ENCODE peak calls at places on chromosomes 3 and 15, in seven cellular contexts. One of them, this sample, is unnamed. For H3K9me3, the result is how much of the 10 kb centered on the place peaks cover.

GRCh38 chr15:42138968-42139386 is 17.5 kb downstream of the PLA2G4F start:
- DNase-seq in cardiac muscle cell: no peak
- DNase-seq in astrocyte: no peak
- DNase-seq in body of pancreas: no peak
- DNase-seq in trophoblast cell: no peak
- DNase-seq in psoas muscle: no peak
- DNase-seq in CD4-positive, CD25-positive, alpha-beta regulatory T cell: no peak
- DNase-seq in this sample: peak

GRCh38 chr15:77419050-77419835 is 661 bp downstream of the PEAK1 start:
- DNase-seq in psoas muscle: peak
- DNase-seq in CD4-positive, CD25-positive, alpha-beta regulatory T cell: no peak
- DNase-seq in astrocyte: peak
- DNase-seq in cardiac muscle cell: peak
- DNase-seq in body of pancreas: peak
- DNase-seq in trophoblast cell: peak
- DNase-seq in this sample: peak

GRCh38 chr3:100073555-100074307 is 40.6 kb downstream of the FILIP1L start:
- DNase-seq in CD4-positive, CD25-positive, alpha-beta regulatory T cell: no peak
- DNase-seq in cardiac muscle cell: peak
- DNase-seq in astrocyte: peak
- DNase-seq in body of pancreas: no peak
- DNase-seq in trophoblast cell: no peak
- DNase-seq in psoas muscle: no peak
- DNase-seq in this sample: no peak

GRCh38 chr3:47469616-47470015 is 6.1 kb downstream of the SCAP start:
- DNase-seq in psoas muscle: no peak
- DNase-seq in astrocyte: no peak
- DNase-seq in body of pancreas: no peak
- DNase-seq in trophoblast cell: no peak
- DNase-seq in cardiac muscle cell: no peak
- DNase-seq in CD4-positive, CD25-positive, alpha-beta regulatory T cell: no peak
- DNase-seq in this sample: no peak

GRCh38 chr3:12999147-13000140 is 73.8 kb downstream of the IQSEC1 start:
- DNase-seq in body of pancreas: peak
- DNase-seq in psoas muscle: peak
- DNase-seq in trophoblast cell: peak
- DNase-seq in CD4-positive, CD25-positive, alpha-beta regulatory T cell: no peak
- DNase-seq in astrocyte: no peak
- DNase-seq in cardiac muscle cell: no peak
- DNase-seq in this sample: peak

GRCh38 chr3:12934431-12934830 is 93.1 kb upstream of the RPL32 start:
- DNase-seq in cardiac muscle cell: peak
- DNase-seq in psoas muscle: peak
- DNase-seq in body of pancreas: peak
- DNase-seq in astrocyte: peak
- DNase-seq in CD4-positive, CD25-positive, alpha-beta regulatory T cell: no peak
- DNase-seq in trophoblast cell: no peak
- DNase-seq in this sample: no peak

GRCh38 chr3:197942956-197943556 is 6.9 kb upstream of the RPL35A start:
- DNase-seq in CD4-positive, CD25-positive, alpha-beta regulatory T cell: peak
- DNase-seq in astrocyte: peak
- DNase-seq in psoas muscle: no peak
- DNase-seq in cardiac muscle cell: peak
- DNase-seq in trophoblast cell: peak
- DNase-seq in body of pancreas: no peak
- DNase-seq in this sample: no peak

GRCh38 chr3:128152419-128153155 is 694 bp upstream of the EEFSEC start:
- DNase-seq in CD4-positive, CD25-positive, alpha-beta regulatory T cell: no peak
- DNase-seq in psoas muscle: no peak
- DNase-seq in cardiac muscle cell: no peak
- DNase-seq in astrocyte: peak
- DNase-seq in trophoblast cell: no peak
- DNase-seq in body of pancreas: no peak
- DNase-seq in this sample: no peak

GRCh38 chr15:100039994-100040393 is 301.8 kb downstream of the ADAMTS17 start:
- DNase-seq in psoas muscle: no peak
- DNase-seq in cardiac muscle cell: peak
- DNase-seq in CD4-positive, CD25-positive, alpha-beta regulatory T cell: no peak
- DNase-seq in trophoblast cell: no peak
- DNase-seq in astrocyte: no peak
- DNase-seq in body of pancreas: no peak
- DNase-seq in this sample: no peak

GRCh38 chr3:125381743-125382142 is 6.6 kb upstream of the ZNF148 start:
- DNase-seq in CD4-positive, CD25-positive, alpha-beta regulatory T cell: peak
- DNase-seq in astrocyte: no peak
- DNase-seq in body of pancreas: no peak
- DNase-seq in cardiac muscle cell: no peak
- DNase-seq in psoas muscle: no peak
- DNase-seq in trophoblast cell: no peak
- DNase-seq in this sample: no peak

GRCh38 chr3:30112904-30113484 is 493.4 kb upstream of the TGFBR2 start:
- DNase-seq in trophoblast cell: no peak
- DNase-seq in CD4-positive, CD25-positive, alpha-beta regulatory T cell: peak
- DNase-seq in body of pancreas: no peak
- DNase-seq in astrocyte: peak
- DNase-seq in psoas muscle: no peak
- DNase-seq in cardiac muscle cell: peak
- DNase-seq in this sample: no peak

GRCh38 chr15:78241017-78241416 is 6.7 kb upstream of the ACSBG1 start:
- DNase-seq in cardiac muscle cell: peak
- DNase-seq in body of pancreas: peak
- DNase-seq in CD4-positive, CD25-positive, alpha-beta regulatory T cell: peak
- DNase-seq in psoas muscle: peak
- DNase-seq in trophoblast cell: peak
- DNase-seq in astrocyte: peak
- DNase-seq in this sample: peak

GRCh38 chr3:20842002-20842401 is 656.0 kb upstream of the SGO1 start:
- DNase-seq in body of pancreas: no peak
- DNase-seq in trophoblast cell: no peak
- DNase-seq in astrocyte: no peak
- DNase-seq in CD4-positive, CD25-positive, alpha-beta regulatory T cell: no peak
- DNase-seq in psoas muscle: no peak
- DNase-seq in cardiac muscle cell: no peak
- DNase-seq in this sample: no peak

GRCh38 chr15:49235446-49236207 is 65.6 kb downstream of the GALK2 start:
- DNase-seq in cardiac muscle cell: peak
- DNase-seq in CD4-positive, CD25-positive, alpha-beta regulatory T cell: peak
- DNase-seq in trophoblast cell: peak
- DNase-seq in body of pancreas: peak
- DNase-seq in psoas muscle: peak
- DNase-seq in astrocyte: peak
- DNase-seq in this sample: no peak

GRCh38 chr3:29279276-29279675 is 1.6 kb upstream of the RBMS3 start:
- DNase-seq in trophoblast cell: no peak
- DNase-seq in astrocyte: no peak
- DNase-seq in CD4-positive, CD25-positive, alpha-beta regulatory T cell: no peak
- DNase-seq in psoas muscle: no peak
- DNase-seq in cardiac muscle cell: peak
- DNase-seq in body of pancreas: no peak
- DNase-seq in this sample: no peak

GRCh38 chr3:149251186-149251585 is 29.6 kb upstream of the CP start:
- DNase-seq in psoas muscle: no peak
- DNase-seq in trophoblast cell: no peak
- DNase-seq in astrocyte: no peak
- DNase-seq in body of pancreas: no peak
- DNase-seq in cardiac muscle cell: no peak
- DNase-seq in CD4-positive, CD25-positive, alpha-beta regulatory T cell: no peak
- DNase-seq in this sample: no peak

GRCh38 chr3:123406598-123406997 is 42.3 kb downstream of the ADCY5 start:
- DNase-seq in body of pancreas: no peak
- DNase-seq in psoas muscle: peak
- DNase-seq in CD4-positive, CD25-positive, alpha-beta regulatory T cell: no peak
- DNase-seq in astrocyte: no peak
- DNase-seq in cardiac muscle cell: peak
- DNase-seq in trophoblast cell: no peak
- DNase-seq in this sample: peak

GRCh38 chr3:85337895-85338294 is 379.1 kb downstream of the CADM2 start:
- DNase-seq in body of pancreas: no peak
- DNase-seq in trophoblast cell: no peak
- DNase-seq in psoas muscle: no peak
- DNase-seq in CD4-positive, CD25-positive, alpha-beta regulatory T cell: no peak
- DNase-seq in astrocyte: no peak
- DNase-seq in cardiac muscle cell: no peak
- DNase-seq in this sample: no peak

DNA sequence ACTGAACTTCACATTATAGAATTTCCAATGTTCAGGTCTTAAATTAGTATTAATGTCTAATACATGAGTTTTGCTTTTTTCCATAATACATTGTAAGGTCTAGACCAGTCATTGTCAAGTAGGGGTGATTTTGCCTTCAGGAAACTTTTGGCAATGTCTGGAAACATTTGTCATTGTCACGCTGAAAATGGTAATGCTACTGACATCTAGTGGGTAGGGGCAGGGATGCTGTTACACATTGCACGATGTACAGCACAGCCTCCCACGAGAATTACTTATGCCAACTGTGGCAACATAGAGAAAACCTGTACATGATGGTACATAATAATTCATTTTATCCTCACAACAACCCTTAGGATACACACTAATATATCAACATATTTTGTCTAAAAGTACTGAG is 384.1 kb downstream of the CADM2 start:
- DNase-seq in body of pancreas: no peak
- DNase-seq in trophoblast cell: no peak
- DNase-seq in cardiac muscle cell: peak
- DNase-seq in psoas muscle: no peak
- DNase-seq in astrocyte: no peak
- DNase-seq in CD4-positive, CD25-positive, alpha-beta regulatory T cell: no peak
- DNase-seq in this sample: no peak
- H3K4me3 ChIP-seq in body of pancreas: no peak
- H3K4me3 ChIP-seq in trophoblast cell: no peak
- H3K4me3 ChIP-seq in cardiac muscle cell: no peak
- H3K4me3 ChIP-seq in psoas muscle: no peak
- H3K4me3 ChIP-seq in astrocyte: no peak
- H3K4me3 ChIP-seq in CD4-positive, CD25-positive, alpha-beta regulatory T cell: no peak
- H3K4me3 ChIP-seq in this sample: no peak

DNA sequence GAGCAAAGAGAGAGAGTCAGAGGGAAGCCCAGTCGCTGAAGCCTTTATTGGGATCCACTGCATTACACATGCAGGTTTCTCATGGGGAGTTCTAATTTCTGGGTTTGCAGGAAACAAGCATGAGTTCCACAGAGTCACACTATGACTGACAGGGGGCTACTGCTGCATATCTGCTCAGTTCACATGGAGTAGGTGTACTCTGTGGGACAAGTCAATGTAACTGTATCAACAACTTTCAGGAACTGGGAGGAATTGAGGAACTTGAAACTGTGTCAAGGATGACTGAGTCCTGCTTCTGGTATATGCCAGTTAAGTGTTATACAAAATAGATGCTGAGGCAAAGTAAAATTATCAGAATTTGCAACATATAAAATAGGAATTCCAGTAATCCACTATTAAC is 110.8 kb downstream of the NPAP1 start:
- DNase-seq in psoas muscle: no peak
- DNase-seq in cardiac muscle cell: no peak
- DNase-seq in astrocyte: no peak
- DNase-seq in trophoblast cell: no peak
- DNase-seq in CD4-positive, CD25-positive, alpha-beta regulatory T cell: no peak
- DNase-seq in body of pancreas: no peak
- DNase-seq in this sample: no peak
- H3K9me3 ChIP-seq in psoas muscle: under half
- H3K9me3 ChIP-seq in cardiac muscle cell: under half
- H3K9me3 ChIP-seq in astrocyte: under half
- H3K9me3 ChIP-seq in trophoblast cell: under half
- H3K9me3 ChIP-seq in CD4-positive, CD25-positive, alpha-beta regulatory T cell: under half
- H3K9me3 ChIP-seq in body of pancreas: under half
- H3K9me3 ChIP-seq in this sample: under half

GRCh38 chr3:138950006-138950644 is 3.1 kb downstream of the FOXL2NB start:
- DNase-seq in psoas muscle: no peak
- DNase-seq in astrocyte: peak
- DNase-seq in body of pancreas: peak
- DNase-seq in trophoblast cell: no peak
- DNase-seq in cardiac muscle cell: peak
- DNase-seq in CD4-positive, CD25-positive, alpha-beta regulatory T cell: peak
- DNase-seq in this sample: no peak
- H3K4me3 ChIP-seq in psoas muscle: peak
- H3K4me3 ChIP-seq in astrocyte: peak
- H3K4me3 ChIP-seq in body of pancreas: no peak
- H3K4me3 ChIP-seq in trophoblast cell: no peak
- H3K4me3 ChIP-seq in cardiac muscle cell: peak
- H3K4me3 ChIP-seq in CD4-positive, CD25-positive, alpha-beta regulatory T cell: no peak
- H3K4me3 ChIP-seq in this sample: peak

DNA sequence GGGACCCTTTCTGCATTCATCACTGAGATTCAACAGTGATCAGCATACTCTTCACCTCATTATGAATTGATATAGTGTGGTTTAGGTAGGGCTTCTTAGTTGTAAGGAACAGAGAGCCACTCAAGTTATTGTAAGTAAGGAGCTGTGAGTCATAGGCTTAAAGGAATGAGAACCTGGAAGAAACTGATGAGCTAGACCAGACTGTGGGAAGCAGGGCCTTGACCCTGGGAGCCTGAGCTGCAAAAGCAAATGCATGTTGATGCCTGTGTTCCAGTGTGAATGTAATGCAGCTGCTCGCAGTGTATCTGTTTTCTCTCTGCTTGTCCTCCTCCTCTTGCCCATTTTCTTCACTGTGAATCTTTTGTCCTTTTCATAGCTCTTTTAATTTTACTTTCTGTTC is 13.6 kb downstream of the ZKSCAN7 start:
- DNase-seq in psoas muscle: no peak
- DNase-seq in cardiac muscle cell: no peak
- DNase-seq in astrocyte: peak
- DNase-seq in trophoblast cell: no peak
- DNase-seq in CD4-positive, CD25-positive, alpha-beta regulatory T cell: no peak
- DNase-seq in body of pancreas: no peak
- DNase-seq in this sample: no peak
- H3K9me3 ChIP-seq in psoas muscle: under half
- H3K9me3 ChIP-seq in cardiac muscle cell: under half
- H3K9me3 ChIP-seq in astrocyte: under half
- H3K9me3 ChIP-seq in trophoblast cell: under half
- H3K9me3 ChIP-seq in CD4-positive, CD25-positive, alpha-beta regulatory T cell: half or more
- H3K9me3 ChIP-seq in body of pancreas: under half
- H3K9me3 ChIP-seq in this sample: under half

GRCh38 chr3:155391583-155391982 is 98.1 kb upstream of the STRIT1 start:
- DNase-seq in astrocyte: peak
- DNase-seq in cardiac muscle cell: no peak
- DNase-seq in trophoblast cell: no peak
- DNase-seq in body of pancreas: no peak
- DNase-seq in psoas muscle: no peak
- DNase-seq in CD4-positive, CD25-positive, alpha-beta regulatory T cell: no peak
- DNase-seq in this sample: no peak
- H3K4me3 ChIP-seq in astrocyte: no peak
- H3K4me3 ChIP-seq in cardiac muscle cell: no peak
- H3K4me3 ChIP-seq in trophoblast cell: no peak
- H3K4me3 ChIP-seq in body of pancreas: no peak
- H3K4me3 ChIP-seq in psoas muscle: no peak
- H3K4me3 ChIP-seq in CD4-positive, CD25-positive, alpha-beta regulatory T cell: no peak
- H3K4me3 ChIP-seq in this sample: no peak

GRCh38 chr3:185337231-185337816 is 25.6 kb upstream of the MAP3K13 start:
- DNase-seq in trophoblast cell: no peak
- DNase-seq in cardiac muscle cell: no peak
- DNase-seq in astrocyte: no peak
- DNase-seq in psoas muscle: no peak
- DNase-seq in CD4-positive, CD25-positive, alpha-beta regulatory T cell: no peak
- DNase-seq in body of pancreas: no peak
- DNase-seq in this sample: no peak
- H3K9me3 ChIP-seq in trophoblast cell: under half
- H3K9me3 ChIP-seq in cardiac muscle cell: under half
- H3K9me3 ChIP-seq in astrocyte: under half
- H3K9me3 ChIP-seq in psoas muscle: under half
- H3K9me3 ChIP-seq in CD4-positive, CD25-positive, alpha-beta regulatory T cell: under half
- H3K9me3 ChIP-seq in body of pancreas: under half
- H3K9me3 ChIP-seq in this sample: under half

This sample was measured in upper lobe of right lung.